ENCODE peak calls at places on chromosome 12, in eight cellular contexts. B, P, L, Q, T, D, J and N are unnamed samples.

GRCh38 chr12:29426516-29426915 is 45.5 kb upstream of the ERGIC2 start:
- DNase-seq in B (no peak), P (no peak), L (no peak), Q (no peak), T (no peak), D (no peak), J (no peak), N (no peak)

GRCh38 chr12:51693569-51693968 is 102.5 kb downstream of the SCN8A start:
- DNase-seq in B (no peak), P (no peak), L (no peak), Q (no peak), T (no peak), D (no peak), J (no peak), N (no peak)

GRCh38 chr12:6699989-6700645 is 498 bp downstream of the PIANP start:
- DNase-seq in B (no peak), P (no peak), L (peak), Q (no peak), T (no peak), D (no peak), J (no peak), N (no peak)

GRCh38 chr12:76720068-76720467 is 43.8 kb upstream of the ZDHHC17 start:
- DNase-seq in B (no peak), P (no peak), L (no peak), Q (peak), T (peak), D (no peak), J (no peak), N (no peak)

GRCh38 chr12:39831587-39832315 is 212.1 kb upstream of the ABCD2 start:
- DNase-seq in B (no peak), P (no peak), L (no peak), Q (no peak), T (peak), D (no peak), J (no peak), N (no peak)

GRCh38 chr12:91618281-91618680 is 435.7 kb upstream of the DCN start:
- DNase-seq in B (no peak), P (no peak), L (no peak), Q (peak), T (no peak), D (no peak), J (no peak), N (no peak)

GRCh38 chr12:70005864-70006618 is 181.0 kb downstream of the MYRFL start:
- DNase-seq in B (no peak), P (no peak), L (no peak), Q (no peak), T (no peak), D (no peak), J (no peak), N (no peak)

GRCh38 chr12:92648242-92649031 is 54.4 kb upstream of the PLEKHG7 start:
- DNase-seq in B (no peak), P (no peak), L (no peak), Q (no peak), T (peak), D (no peak), J (no peak), N (no peak)

GRCh38 chr12:125280482-125281377 is 215.5 kb downstream of the AACS start:
- DNase-seq in B (no peak), P (no peak), L (no peak), Q (no peak), T (no peak), D (no peak), J (no peak), N (no peak)

GRCh38 chr12:101004891-101005290 is 205.1 kb downstream of the SLC5A8 start:
- DNase-seq in B (no peak), P (no peak), L (no peak), Q (no peak), T (no peak), D (no peak), J (no peak), N (no peak)

GRCh38 chr12:31796270-31796951 is 67.6 kb upstream of the AMN1 start:
- DNase-seq in B (no peak), P (no peak), L (no peak), Q (no peak), T (no peak), D (no peak), J (no peak), N (no peak)

GRCh38 chr12:31797230-31797872 is 68.5 kb upstream of the AMN1 start:
- DNase-seq in B (no peak), P (no peak), L (peak), Q (no peak), T (no peak), D (no peak), J (no peak), N (no peak)
- H3K4me3 ChIP-seq in B (no peak), P (no peak), L (no peak), Q (no peak), T (no peak), D (no peak), J (no peak), N (no peak)

GRCh38 chr12:132955933-132956725 is at the start of gene ZNF605:
- DNase-seq in B (peak), P (peak), L (peak), Q (peak), T (peak), D (peak), J (peak), N (peak)

GRCh38 chr12:132953163-132953425 is 3.0 kb downstream of the ZNF605 start:
- DNase-seq in B (no peak), P (no peak), L (no peak), Q (no peak), T (no peak), D (no peak), J (no peak), N (no peak)

GRCh38 chr12:132955094-132955932 is 793 bp downstream of the ZNF605 start:
- DNase-seq in B (peak), P (peak), L (peak), Q (peak), T (peak), D (peak), J (no peak), N (no peak)

GRCh38 chr12:132953771-132954170 is 2.3 kb downstream of the ZNF605 start:
- DNase-seq in B (no peak), P (no peak), L (no peak), Q (no peak), T (no peak), D (no peak), J (no peak), N (no peak)

GRCh38 chr12:132954471-132955048 is 1.5 kb downstream of the ZNF605 start:
- DNase-seq in B (no peak), P (no peak), L (no peak), Q (no peak), T (no peak), D (no peak), J (no peak), N (no peak)
- H3K4me3 ChIP-seq in B (peak), P (peak), L (peak), Q (peak), T (peak), D (peak), J (peak), N (peak)

DNA sequence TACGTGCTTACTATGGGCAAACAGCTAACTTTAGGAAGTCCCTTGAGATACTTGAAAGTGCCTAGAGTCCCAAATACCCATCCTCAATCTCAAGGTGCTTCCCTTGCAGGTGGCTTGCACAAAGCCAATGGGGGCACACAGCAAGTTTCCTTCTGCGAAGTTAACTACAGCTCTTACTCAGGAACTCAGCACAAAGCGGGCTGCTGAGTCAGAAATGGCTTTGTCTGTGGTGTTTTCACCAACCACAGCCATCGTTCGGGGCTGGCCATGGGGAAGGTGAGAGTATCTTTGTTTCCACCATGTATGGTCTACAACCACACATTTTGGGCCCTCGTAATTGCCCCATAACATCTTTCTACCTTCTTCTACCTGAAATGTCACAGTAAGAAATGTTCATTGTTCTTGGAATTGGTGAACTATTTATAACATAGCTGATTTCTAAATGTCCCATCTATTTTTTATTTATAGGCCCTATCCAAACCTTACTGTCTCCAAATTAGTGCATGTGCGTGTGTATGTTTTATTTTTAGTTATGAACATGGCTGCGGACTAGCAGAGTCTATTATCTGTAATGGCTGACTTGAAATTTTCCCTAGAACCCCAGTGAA is 13.9 kb downstream of the MFAP5 start:
- DNase-seq in B (no peak), P (no peak), L (no peak), Q (no peak), T (no peak), D (no peak), J (no peak), N (no peak)
- H3K4me3 ChIP-seq in B (no peak), P (no peak), L (no peak), Q (no peak), T (no peak), D (no peak), J (no peak), N (no peak)

GRCh38 chr12:114676142-114676741 is 7.7 kb downstream of the TBX3 start:
- DNase-seq in B (no peak), P (no peak), L (no peak), Q (no peak), T (no peak), D (no peak), J (no peak), N (no peak)
- H3K4me3 ChIP-seq in B (no peak), P (no peak), L (peak), Q (no peak), T (no peak), D (peak), J (no peak), N (no peak)